ENCODE peak calls at places on chromosome 4, in eight cellular contexts. Z is fibroblast of pulmonary artery; Q is activated T-cell treated with anti-CD3 and anti-CD28 coated beads, Interleukin-2, amount 50 U/mL, for 48 hours; I is CD4-positive, alpha-beta T cell; C is Right ventricle myocardium superior; U is stimulated activated CD8-positive, alpha-beta memory T cell treated with anti-CD3 and anti-CD28 coated beads, Interleukin-7, amount 100 ng/mL, for 24 hours; A is A549; L is renal cortical epithelial cell. E is an unnamed sample.

GRCh38 chr4:156194896-156195295 is 241.2 kb upstream of the CTSO start:
- DNase-seq in Z (no peak), Q (no peak), I (no peak), C (no peak), U (no peak), A (no peak), L (peak), E (no peak)

GRCh38 chr4:99205104-99205979 is 13.7 kb downstream of the ADH6 start:
- DNase-seq in Z (peak), Q (no peak), I (no peak), C (no peak), U (no peak), A (no peak), L (peak), E (no peak)

GRCh38 chr4:82099863-82100579 is 273.8 kb downstream of the HNRNPD start:
- DNase-seq in Z (no peak), Q (no peak), I (no peak), C (no peak), U (no peak), A (no peak), L (peak), E (no peak)

GRCh38 chr4:165096776-165097175 is 15.9 kb downstream of the TMEM192 start:
- DNase-seq in Z (peak), Q (no peak), I (no peak), C (no peak), U (no peak), A (peak), L (peak), E (no peak)

GRCh38 chr4:82782626-82783025 is 16.0 kb downstream of the SCD5 start:
- DNase-seq in Z (no peak), Q (no peak), I (no peak), C (no peak), U (no peak), A (no peak), L (peak), E (no peak)

GRCh38 chr4:89724716-89725115 is 112.2 kb downstream of the SNCA start:
- DNase-seq in Z (peak), Q (no peak), I (no peak), C (no peak), U (no peak), A (no peak), L (no peak), E (no peak)

GRCh38 chr4:56307423-56307822 is 79.9 kb downstream of the AASDH start:
- DNase-seq in Z (no peak), Q (no peak), I (no peak), C (no peak), U (no peak), A (peak), L (peak), E (no peak)

GRCh38 chr4:92654084-92654483 is 350.3 kb downstream of the GRID2 start:
- DNase-seq in Z (no peak), Q (no peak), I (no peak), C (no peak), U (no peak), A (no peak), L (no peak), E (no peak)

GRCh38 chr4:68905598-68906237 is 45.9 kb downstream of the UGT2A3 start:
- DNase-seq in Z (peak), Q (no peak), I (no peak), C (no peak), U (no peak), A (no peak), L (peak), E (no peak)

GRCh38 chr4:1297456-1298325 is 8.0 kb downstream of the MAEA start:
- DNase-seq in Z (no peak), Q (no peak), I (no peak), C (no peak), U (no peak), A (no peak), L (no peak), E (no peak)

GRCh38 chr4:140153744-140154571 is at the start of gene MAML3:
- DNase-seq in Z (peak), Q (peak), I (peak), C (peak), U (peak), A (peak), L (peak), E (peak)

GRCh38 chr4:44016582-44017421 is 431.8 kb downstream of the KCTD8 start:
- DNase-seq in Z (no peak), Q (no peak), I (no peak), C (no peak), U (no peak), A (peak), L (no peak), E (no peak)

GRCh38 chr4:76546282-76547166 is 111.5 kb downstream of the SHROOM3 start:
- DNase-seq in Z (peak), Q (no peak), I (no peak), C (peak), U (no peak), A (no peak), L (peak), E (no peak)

GRCh38 chr4:99653921-99654890 is 3.4 kb downstream of the C4orf54 start:
- DNase-seq in Z (no peak), Q (no peak), I (no peak), C (peak), U (no peak), A (no peak), L (no peak), E (no peak)

GRCh38 chr4:95637047-95637600 is 88.4 kb upstream of the UNC5C start:
- DNase-seq in Z (peak), Q (no peak), I (no peak), C (no peak), U (no peak), A (peak), L (peak), E (no peak)

GRCh38 chr4:46432923-46433322 is 43.0 kb upstream of the GABRA2 start:
- DNase-seq in Z (peak), Q (no peak), I (no peak), C (no peak), U (no peak), A (no peak), L (peak), E (no peak)

GRCh38 chr4:77618383-77619241 is 13.0 kb downstream of the CXCL13 start:
- DNase-seq in Z (peak), Q (peak), I (peak), C (no peak), U (peak), A (peak), L (peak), E (peak)

GRCh38 chr4:19386786-19387185 is 864.9 kb upstream of the SLIT2 start:
- DNase-seq in Z (no peak), Q (no peak), I (no peak), C (no peak), U (no peak), A (no peak), L (peak), E (no peak)

GRCh38 chr4:154626793-154627484 is 14.5 kb upstream of the FGG start:
- DNase-seq in Z (peak), Q (peak), I (peak), C (peak), U (no peak), A (peak), L (peak), E (peak)

GRCh38 chr4:152273343-152273742 is 262.5 kb downstream of the FBXW7 start:
- DNase-seq in Z (no peak), Q (no peak), I (no peak), C (no peak), U (no peak), A (no peak), L (peak), E (no peak)

GRCh38 chr4:139054791-139055376 is 39.3 kb downstream of the NOCT start:
- DNase-seq in Z (peak), Q (no peak), I (no peak), C (no peak), U (no peak), A (no peak), L (peak), E (no peak)

E was measured in activated CD4-positive, alpha-beta memory T cell treated with anti-CD3 and anti-CD28 coated beads, Interleukin-2, amount 10 ng/mL, durations not matched to agents 7 days and 5 days.